ENCODE peak calls at places on chromosomes 7 and 10, in eight cellular contexts. One of them, this sample, is unnamed.

GRCh38 chr7:2843711-2844152 is 376 bp downstream of the GNA12 start:
- DNase-seq in thoracic aorta: no peak
- DNase-seq in A549: peak; percentile 31
- DNase-seq in OCI-LY7: peak; percentile 50
- DNase-seq in neuronal stem cell: no peak
- DNase-seq in stomach: no peak
- DNase-seq in uterus: peak; percentile 48
- DNase-seq in cardiac muscle cell: peak; percentile 49
- DNase-seq in this sample: peak; percentile 48

GRCh38 chr7:21850531-21851285 is 95.0 kb downstream of the CDCA7L start:
- DNase-seq in OCI-LY7: no peak
- DNase-seq in neuronal stem cell: no peak
- DNase-seq in cardiac muscle cell: no peak
- DNase-seq in A549: no peak
- DNase-seq in uterus: no peak
- DNase-seq in stomach: no peak
- DNase-seq in thoracic aorta: no peak
- DNase-seq in this sample: no peak

GRCh38 chr10:99331207-99331803 is 2.1 kb downstream of the CNNM1 start:
- DNase-seq in uterus: no peak
- DNase-seq in OCI-LY7: no peak
- DNase-seq in thoracic aorta: no peak
- DNase-seq in stomach: no peak
- DNase-seq in cardiac muscle cell: no peak
- DNase-seq in A549: peak; percentile 39
- DNase-seq in neuronal stem cell: no peak
- DNase-seq in this sample: no peak

GRCh38 chr10:46216003-46216634 is 70.7 kb upstream of the ANTXRL start:
- DNase-seq in neuronal stem cell: no peak
- DNase-seq in uterus: no peak
- DNase-seq in thoracic aorta: no peak
- DNase-seq in OCI-LY7: no peak
- DNase-seq in cardiac muscle cell: no peak
- DNase-seq in A549: no peak
- DNase-seq in stomach: no peak
- DNase-seq in this sample: no peak

GRCh38 chr7:117279931-117280525 is 42.8 kb downstream of the WNT2 start:
- DNase-seq in cardiac muscle cell: no peak
- DNase-seq in neuronal stem cell: no peak
- DNase-seq in uterus: no peak
- DNase-seq in OCI-LY7: no peak
- DNase-seq in stomach: no peak
- DNase-seq in thoracic aorta: no peak
- DNase-seq in A549: no peak
- DNase-seq in this sample: no peak

GRCh38 chr10:19929466-19930140 is 113.4 kb downstream of the PLXDC2 start:
- DNase-seq in uterus: peak; percentile 16
- DNase-seq in thoracic aorta: no peak
- DNase-seq in cardiac muscle cell: peak; percentile 78
- DNase-seq in OCI-LY7: no peak
- DNase-seq in neuronal stem cell: no peak
- DNase-seq in stomach: no peak
- DNase-seq in A549: no peak
- DNase-seq in this sample: no peak

GRCh38 chr7:2471022-2471329 is 5.2 kb downstream of the GRIFIN start:
- DNase-seq in neuronal stem cell: no peak
- DNase-seq in stomach: no peak
- DNase-seq in uterus: no peak
- DNase-seq in cardiac muscle cell: peak; percentile 52
- DNase-seq in A549: no peak
- DNase-seq in OCI-LY7: no peak
- DNase-seq in thoracic aorta: no peak
- DNase-seq in this sample: no peak

GRCh38 chr7:100566018-100566531 is 7.6 kb downstream of the SAP25 start:
- DNase-seq in thoracic aorta: no peak
- DNase-seq in cardiac muscle cell: no peak
- DNase-seq in A549: no peak
- DNase-seq in uterus: no peak
- DNase-seq in neuronal stem cell: no peak
- DNase-seq in OCI-LY7: no peak
- DNase-seq in stomach: no peak
- DNase-seq in this sample: no peak

GRCh38 chr10:71659050-71659738 is 60.4 kb downstream of the C10orf105 start:
- DNase-seq in neuronal stem cell: peak; percentile 65
- DNase-seq in cardiac muscle cell: no peak
- DNase-seq in OCI-LY7: no peak
- DNase-seq in uterus: no peak
- DNase-seq in stomach: no peak
- DNase-seq in A549: no peak
- DNase-seq in thoracic aorta: no peak
- DNase-seq in this sample: no peak

GRCh38 chr10:17640331-17640816 is 3.6 kb upstream of the STAM start:
- DNase-seq in uterus: no peak
- DNase-seq in cardiac muscle cell: no peak
- DNase-seq in A549: no peak
- DNase-seq in thoracic aorta: no peak
- DNase-seq in OCI-LY7: no peak
- DNase-seq in neuronal stem cell: no peak
- DNase-seq in stomach: no peak
- DNase-seq in this sample: no peak

GRCh38 chr7:36781011-36781738 is 56.9 kb upstream of the AOAH start:
- DNase-seq in thoracic aorta: no peak
- DNase-seq in A549: no peak
- DNase-seq in stomach: no peak
- DNase-seq in uterus: no peak
- DNase-seq in cardiac muscle cell: no peak
- DNase-seq in OCI-LY7: no peak
- DNase-seq in neuronal stem cell: no peak
- DNase-seq in this sample: no peak

DNA sequence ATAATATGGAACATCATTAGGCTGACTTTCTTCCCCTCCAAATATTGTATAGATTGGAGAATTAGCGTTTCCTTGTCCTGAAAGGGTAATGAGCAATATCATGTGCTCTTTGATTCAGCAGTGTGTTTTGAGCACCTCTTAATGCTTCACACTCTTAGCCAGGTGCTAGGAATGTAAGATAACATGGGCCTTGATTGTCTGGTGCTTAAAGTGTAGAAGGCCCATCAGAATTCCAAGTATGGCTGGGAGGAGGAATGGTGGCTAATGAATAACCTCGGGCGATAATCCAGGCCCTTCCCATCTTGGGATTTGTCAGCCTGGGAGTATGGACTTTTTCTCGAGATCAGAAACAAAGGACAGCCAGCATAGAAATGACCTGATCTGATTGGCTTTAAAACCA is 8.6 kb downstream of the TSPAN13 start:
- DNase-seq in stomach: no peak
- DNase-seq in thoracic aorta: no peak
- DNase-seq in uterus: no peak
- DNase-seq in neuronal stem cell: no peak
- DNase-seq in cardiac muscle cell: no peak
- DNase-seq in A549: no peak
- DNase-seq in OCI-LY7: no peak
- DNase-seq in this sample: peak; percentile 36
- H3K4me3 ChIP-seq in stomach: no peak overlapping the region
- H3K4me3 ChIP-seq in thoracic aorta: no peak overlapping the region
- H3K4me3 ChIP-seq in uterus: no peak overlapping the region
- H3K4me3 ChIP-seq in neuronal stem cell: no peak overlapping the region
- H3K4me3 ChIP-seq in cardiac muscle cell: no peak overlapping the region
- H3K4me3 ChIP-seq in A549: no peak overlapping the region
- H3K4me3 ChIP-seq in OCI-LY7: no peak overlapping the region
- H3K4me3 ChIP-seq in this sample: no peak overlapping the region

GRCh38 chr7:76338298-76339084 is 20.3 kb downstream of the YWHAG start:
- DNase-seq in cardiac muscle cell: no peak
- DNase-seq in thoracic aorta: no peak
- DNase-seq in A549: no peak
- DNase-seq in neuronal stem cell: no peak
- DNase-seq in uterus: no peak
- DNase-seq in stomach: no peak
- DNase-seq in OCI-LY7: no peak
- DNase-seq in this sample: no peak
- H3K4me3 ChIP-seq in cardiac muscle cell: no peak overlapping the region
- H3K4me3 ChIP-seq in thoracic aorta: no peak overlapping the region
- H3K4me3 ChIP-seq in A549: no peak overlapping the region
- H3K4me3 ChIP-seq in neuronal stem cell: no peak overlapping the region
- H3K4me3 ChIP-seq in uterus: no peak overlapping the region
- H3K4me3 ChIP-seq in stomach: no peak overlapping the region
- H3K4me3 ChIP-seq in OCI-LY7: no peak overlapping the region
- H3K4me3 ChIP-seq in this sample: no peak overlapping the region

DNA sequence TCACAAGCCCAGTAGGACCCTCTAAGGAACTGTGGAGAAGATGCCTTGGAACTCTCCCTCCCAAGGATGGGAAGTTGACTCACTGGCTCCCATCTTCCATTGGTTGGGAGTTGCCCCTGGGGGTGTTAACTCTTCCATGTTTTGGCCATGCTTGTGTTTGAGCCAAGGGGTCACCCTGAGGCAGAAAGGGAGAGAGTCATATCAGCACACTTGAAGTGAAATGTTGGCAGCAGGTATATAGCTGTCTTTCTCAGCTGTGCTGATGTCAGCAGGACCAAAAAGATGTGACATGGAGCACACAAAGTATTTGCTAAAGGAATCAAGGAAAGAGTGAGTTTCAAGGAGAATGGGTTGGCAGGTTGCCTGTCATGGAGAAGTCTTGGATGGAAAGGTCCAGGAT is 359.4 kb downstream of the RPS24 start:
- DNase-seq in thoracic aorta: no peak
- DNase-seq in cardiac muscle cell: no peak
- DNase-seq in uterus: no peak
- DNase-seq in A549: no peak
- DNase-seq in stomach: no peak
- DNase-seq in OCI-LY7: no peak
- DNase-seq in neuronal stem cell: no peak
- DNase-seq in this sample: no peak
- H3K4me3 ChIP-seq in thoracic aorta: no peak overlapping the region
- H3K4me3 ChIP-seq in cardiac muscle cell: no peak overlapping the region
- H3K4me3 ChIP-seq in uterus: no peak overlapping the region
- H3K4me3 ChIP-seq in A549: no peak overlapping the region
- H3K4me3 ChIP-seq in stomach: no peak overlapping the region
- H3K4me3 ChIP-seq in OCI-LY7: no peak overlapping the region
- H3K4me3 ChIP-seq in neuronal stem cell: no peak overlapping the region
- H3K4me3 ChIP-seq in this sample: no peak overlapping the region

GRCh38 chr10:34808336-34808735 is 6.8 kb downstream of the PARD3 start:
- DNase-seq in A549: no peak
- DNase-seq in uterus: no peak
- DNase-seq in neuronal stem cell: no peak
- DNase-seq in stomach: no peak
- DNase-seq in thoracic aorta: no peak
- DNase-seq in cardiac muscle cell: no peak
- DNase-seq in OCI-LY7: no peak
- DNase-seq in this sample: no peak

GRCh38 chr10:34811126-34811967 is 3.7 kb downstream of the PARD3 start:
- DNase-seq in stomach: no peak
- DNase-seq in uterus: no peak
- DNase-seq in thoracic aorta: no peak
- DNase-seq in OCI-LY7: no peak
- DNase-seq in neuronal stem cell: no peak
- DNase-seq in cardiac muscle cell: no peak
- DNase-seq in A549: no peak
- DNase-seq in this sample: no peak

GRCh38 chr10:34808789-34809745 is 6.0 kb downstream of the PARD3 start:
- DNase-seq in OCI-LY7: no peak
- DNase-seq in neuronal stem cell: peak; percentile 44
- DNase-seq in cardiac muscle cell: peak; percentile 35
- DNase-seq in uterus: peak; percentile 32
- DNase-seq in stomach: no peak
- DNase-seq in A549: no peak
- DNase-seq in thoracic aorta: no peak
- DNase-seq in this sample: peak; percentile 27

GRCh38 chr10:34811968-34812514 is 3.1 kb downstream of the PARD3 start:
- DNase-seq in uterus: no peak
- DNase-seq in A549: no peak
- DNase-seq in OCI-LY7: no peak
- DNase-seq in thoracic aorta: no peak
- DNase-seq in stomach: no peak
- DNase-seq in neuronal stem cell: no peak
- DNase-seq in cardiac muscle cell: peak; percentile 67
- DNase-seq in this sample: no peak

GRCh38 chr10:34809796-34810195 is 5.3 kb downstream of the PARD3 start:
- DNase-seq in thoracic aorta: no peak
- DNase-seq in neuronal stem cell: no peak
- DNase-seq in cardiac muscle cell: no peak
- DNase-seq in A549: no peak
- DNase-seq in uterus: no peak
- DNase-seq in stomach: no peak
- DNase-seq in OCI-LY7: no peak
- DNase-seq in this sample: no peak
- H3K4me3 ChIP-seq in thoracic aorta: peak overlapping the region; percentile 70
- H3K4me3 ChIP-seq in neuronal stem cell: no peak overlapping the region
- H3K4me3 ChIP-seq in cardiac muscle cell: no peak overlapping the region
- H3K4me3 ChIP-seq in A549: no peak overlapping the region
- H3K4me3 ChIP-seq in uterus: no peak overlapping the region
- H3K4me3 ChIP-seq in stomach: no peak overlapping the region
- H3K4me3 ChIP-seq in OCI-LY7: no peak overlapping the region
- H3K4me3 ChIP-seq in this sample: no peak overlapping the region

GRCh38 chr7:99014113-99014985 is 129.6 kb downstream of the SMURF1 start:
- DNase-seq in stomach: peak; percentile 17
- DNase-seq in uterus: peak; percentile 10
- DNase-seq in A549: no peak
- DNase-seq in neuronal stem cell: no peak
- DNase-seq in OCI-LY7: no peak
- DNase-seq in cardiac muscle cell: no peak
- DNase-seq in thoracic aorta: no peak
- DNase-seq in this sample: no peak
- H3K4me3 ChIP-seq in stomach: no peak overlapping the region
- H3K4me3 ChIP-seq in uterus: no peak overlapping the region
- H3K4me3 ChIP-seq in A549: no peak overlapping the region
- H3K4me3 ChIP-seq in neuronal stem cell: no peak overlapping the region
- H3K4me3 ChIP-seq in OCI-LY7: no peak overlapping the region
- H3K4me3 ChIP-seq in cardiac muscle cell: no peak overlapping the region
- H3K4me3 ChIP-seq in thoracic aorta: no peak overlapping the region
- H3K4me3 ChIP-seq in this sample: no peak overlapping the region

GRCh38 chr10:29176845-29177244 is 112.0 kb upstream of the LYZL1 start:
- DNase-seq in uterus: no peak
- DNase-seq in neuronal stem cell: no peak
- DNase-seq in thoracic aorta: no peak
- DNase-seq in cardiac muscle cell: no peak
- DNase-seq in OCI-LY7: no peak
- DNase-seq in A549: no peak
- DNase-seq in stomach: no peak
- DNase-seq in this sample: no peak

GRCh38 chr10:29174389-29174788 is 114.5 kb upstream of the LYZL1 start:
- DNase-seq in thoracic aorta: no peak
- DNase-seq in neuronal stem cell: no peak
- DNase-seq in A549: peak; percentile 35
- DNase-seq in stomach: no peak
- DNase-seq in OCI-LY7: no peak
- DNase-seq in uterus: no peak
- DNase-seq in cardiac muscle cell: no peak
- DNase-seq in this sample: no peak

GRCh38 chr10:29181936-29182335 is 106.9 kb upstream of the LYZL1 start:
- DNase-seq in A549: no peak
- DNase-seq in uterus: no peak
- DNase-seq in neuronal stem cell: no peak
- DNase-seq in cardiac muscle cell: no peak
- DNase-seq in thoracic aorta: no peak
- DNase-seq in OCI-LY7: no peak
- DNase-seq in stomach: no peak
- DNase-seq in this sample: no peak

GRCh38 chr10:29177266-29177832 is 111.5 kb upstream of the LYZL1 start:
- DNase-seq in cardiac muscle cell: no peak
- DNase-seq in uterus: no peak
- DNase-seq in OCI-LY7: no peak
- DNase-seq in neuronal stem cell: no peak
- DNase-seq in stomach: no peak
- DNase-seq in A549: no peak
- DNase-seq in thoracic aorta: no peak
- DNase-seq in this sample: no peak
- H3K4me3 ChIP-seq in cardiac muscle cell: no peak overlapping the region
- H3K4me3 ChIP-seq in uterus: no peak overlapping the region
- H3K4me3 ChIP-seq in OCI-LY7: no peak overlapping the region
- H3K4me3 ChIP-seq in neuronal stem cell: no peak overlapping the region
- H3K4me3 ChIP-seq in stomach: no peak overlapping the region
- H3K4me3 ChIP-seq in A549: no peak overlapping the region
- H3K4me3 ChIP-seq in thoracic aorta: peak overlapping the region; percentile 35
- H3K4me3 ChIP-seq in this sample: no peak overlapping the region

This sample was measured in body of pancreas.